ENCODE peak calls at places on chromosomes 6 and 20, in seven cellular contexts. R is Peyer's patch, U is GM12878, W is lower lobe of right lung, L is colonic mucosa, Y is HCT116, V is uterus. G is an unnamed sample.
A peak's percentile ranks its signal among the peaks of the same experiment; 100 is the strongest.

GRCh38 chr6:23368557-23368956 is 757.5 kb upstream of the NRSN1 start:
- DNase-seq in U (no peak), Y (no peak), R (no peak), W (no peak), V (no peak), L (no peak), G (no peak)

GRCh38 chr20:63973636-63974401 is 4.1 kb upstream of the ZNF512B start:
- DNase-seq in U (no peak), W (peak; percentile 93), R (peak; percentile 91), V (peak; percentile 89), Y (peak; percentile 62), L (peak; percentile 90), G (peak; percentile 98)

GRCh38 chr20:645318-646106 is 7.5 kb downstream of the SRXN1 start:
- DNase-seq in U (peak; percentile 25), R (peak; percentile 85), V (peak; percentile 59), Y (peak; percentile 41), W (peak; percentile 76), L (peak; percentile 75), G (peak; percentile 92)

GRCh38 chr6:45555981-45556771 is 178.4 kb upstream of the SUPT3H start:
- DNase-seq in V (peak; percentile 20), U (no peak), Y (no peak), R (no peak), W (no peak), L (no peak), G (no peak)

GRCh38 chr6:96520039-96520850 is 1.4 kb upstream of the UFL1 start:
- DNase-seq in Y (peak; percentile 86), L (peak; percentile 59), W (no peak), V (no peak), R (no peak), U (no peak), G (no peak)

GRCh38 chr6:47687432-47687831 is 10.9 kb upstream of the ADGRF4 start:
- DNase-seq in V (no peak), U (no peak), R (no peak), Y (no peak), L (no peak), W (no peak), G (no peak)

GRCh38 chr6:31187780-31188194 is 17.3 kb upstream of the POU5F1 start:
- DNase-seq in W (no peak), L (peak; percentile 65), V (no peak), Y (no peak), R (no peak), U (no peak), G (no peak)

GRCh38 chr6:125197795-125198269 is 44.3 kb downstream of the TPD52L1 start:
- DNase-seq in L (peak; percentile 85), Y (peak; percentile 49), V (peak; percentile 35), U (no peak), R (peak; percentile 72), W (peak; percentile 62), G (no peak)

GRCh38 chr6:72374864-72375263 is 247.0 kb upstream of the KCNQ5 start:
- DNase-seq in W (no peak), Y (no peak), U (no peak), V (no peak), L (no peak), R (no peak), G (no peak)

GRCh38 chr6:170147832-170148708 is 142.8 kb downstream of the DLL1 start:
- DNase-seq in Y (no peak), U (no peak), R (peak; percentile 54), V (no peak), W (peak; percentile 55), L (no peak), G (peak; percentile 76)

GRCh38 chr6:118280210-118280609 is 267.9 kb upstream of the PLN start:
- DNase-seq in L (no peak), U (peak; percentile 45), V (no peak), Y (no peak), R (no peak), W (no peak), G (no peak)

GRCh38 chr6:117317261-117317660 is 51.9 kb downstream of the VGLL2 start:
- DNase-seq in R (no peak), V (no peak), L (no peak), U (no peak), W (no peak), Y (peak; percentile 13), G (no peak)

GRCh38 chr6:141354191-141354950 is 778.4 kb upstream of the GJE1 start:
- DNase-seq in L (no peak), R (no peak), U (no peak), W (no peak), Y (peak; percentile 3), V (no peak), G (no peak)

GRCh38 chr20:33909331-33909921 is 84.3 kb upstream of the RALY start:
- DNase-seq in Y (peak; percentile 12), W (no peak), U (no peak), V (no peak), R (no peak), L (no peak), G (no peak)

GRCh38 chr6:163745566-163746400 is 331.3 kb downstream of the QKI start:
- DNase-seq in Y (no peak), L (no peak), U (no peak), R (no peak), V (no peak), W (no peak), G (no peak)

GRCh38 chr20:64077094-64077493 is 2.2 kb downstream of the RGS19 start:
- DNase-seq in R (no peak), Y (no peak), L (peak; percentile 50), V (no peak), W (peak; percentile 75), U (no peak), G (peak; percentile 92)

GRCh38 chr6:31826793-31827285 is 699 bp upstream of the HSPA1B start:
- DNase-seq in R (peak; percentile 87), Y (no peak), U (no peak), V (peak; percentile 90), L (peak; percentile 92), W (peak; percentile 91), G (peak; percentile 90)

GRCh38 chr20:53752583-53752970 is 158.9 kb upstream of the ZNF217 start:
- DNase-seq in U (no peak), Y (no peak), V (no peak), W (no peak), R (no peak), L (no peak), G (no peak)
- H3K4me1 ChIP-seq in U (peaks cover 64% of the 10 kb centered on the region), Y (peaks cover 43% of the 10 kb centered on the region), V (no peaks in the 10 kb centered on the region), W (peaks cover 29% of the 10 kb centered on the region), R (peaks cover 29% of the 10 kb centered on the region), L (peaks cover 16% of the 10 kb centered on the region), G (peaks cover 6% of the 10 kb centered on the region)

DNA sequence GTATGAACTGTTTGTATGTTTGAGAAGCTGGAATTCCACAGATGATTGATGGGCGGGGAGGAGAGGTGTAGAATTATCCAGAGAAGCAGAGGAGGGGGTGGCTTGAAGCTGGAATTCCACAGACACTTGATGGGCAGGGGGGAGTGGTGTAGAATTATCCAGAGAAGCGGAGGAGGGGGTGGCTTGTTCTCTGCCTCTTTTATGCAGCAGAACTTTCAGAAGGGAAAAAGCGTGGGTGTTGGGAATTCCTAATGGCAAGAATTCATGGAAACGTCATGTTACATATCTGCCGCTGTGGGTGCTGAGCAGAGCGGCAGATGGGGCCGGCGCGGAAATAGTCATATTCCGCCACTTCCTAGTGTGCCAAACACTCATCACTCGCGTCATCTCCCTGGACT is 167.9 kb upstream of the KCNG1 start:
- DNase-seq in R (no peak), L (no peak), U (no peak), W (no peak), V (no peak), Y (no peak), G (no peak)
- TF ChIP-seq CTCF in R (no peak), L (no peak), U (no peak), W (no peak), V (no peak), Y (no peak), G (no peak)

GRCh38 chr6:131792091-131792496 is 15.7 kb upstream of the ENPP1 start:
- DNase-seq in R (no peak), L (no peak), W (no peak), V (no peak), Y (no peak), U (no peak), G (no peak)

GRCh38 chr6:131787955-131788712 is 19.7 kb upstream of the ENPP1 start:
- DNase-seq in U (no peak), V (peak; percentile 36), L (peak; percentile 27), W (no peak), Y (no peak), R (no peak), G (no peak)

GRCh38 chr6:131784561-131784960 is 23.3 kb upstream of the ENPP1 start:
- DNase-seq in R (no peak), Y (no peak), L (no peak), W (no peak), U (no peak), V (no peak), G (no peak)

GRCh38 chr6:131787079-131787478 is 20.7 kb upstream of the ENPP1 start:
- DNase-seq in W (no peak), R (no peak), L (no peak), U (no peak), Y (no peak), V (no peak), G (no peak)

GRCh38 chr6:131789219-131789618 is 18.6 kb upstream of the ENPP1 start:
- DNase-seq in Y (no peak), L (no peak), R (no peak), U (no peak), V (no peak), W (no peak), G (no peak)
- H3K27ac ChIP-seq in Y (no peak overlapping the region), L (no peak overlapping the region), R (no peak overlapping the region), U (no peak overlapping the region), V (no peak overlapping the region), W (no peak overlapping the region), G (no peak overlapping the region)

DNA sequence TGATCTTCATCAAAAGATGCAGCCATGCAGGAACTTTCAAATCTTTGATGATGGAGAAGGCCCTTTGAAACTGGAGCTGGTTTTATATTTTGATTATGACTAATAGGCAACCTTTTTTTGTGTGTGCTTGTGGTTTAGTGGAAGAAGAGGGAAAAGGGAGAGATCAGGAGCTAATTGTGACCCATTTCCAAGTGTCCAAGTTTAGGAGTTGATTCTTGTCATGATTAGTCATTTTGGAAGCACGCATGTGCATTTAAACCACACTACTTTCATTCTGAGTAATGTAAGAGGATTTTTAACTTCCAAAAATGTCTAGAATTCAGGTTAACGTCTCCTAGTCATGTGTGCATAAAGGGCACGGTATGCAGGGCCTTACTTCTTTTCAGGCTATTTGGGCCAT is 3.5 kb downstream of the FOXO3 start:
- DNase-seq in L (no peak), V (no peak), Y (peak; percentile 76), W (no peak), U (no peak), R (no peak), G (no peak)
- H3K4me1 ChIP-seq in L (peaks cover 6% of the 10 kb centered on the region), V (peaks cover 8% of the 10 kb centered on the region), Y (peaks cover 43% of the 10 kb centered on the region), W (peaks cover 64% of the 10 kb centered on the region), U (peaks cover 28% of the 10 kb centered on the region), R (peaks cover 21% of the 10 kb centered on the region), G (peaks cover 32% of the 10 kb centered on the region)

GRCh38 chr20:2102585-2103453 is 1.2 kb downstream of the STK35 start:
- DNase-seq in Y (peak; percentile 76), U (no peak), W (peak; percentile 91), V (peak; percentile 84), R (peak; percentile 91), L (peak; percentile 87), G (peak; percentile 96)

GRCh38 chr20:2103454-2104153 is 2.0 kb downstream of the STK35 start:
- DNase-seq in L (peak; percentile 20), U (no peak), Y (no peak), R (no peak), W (no peak), V (no peak), G (no peak)

GRCh38 chr20:2104236-2104635 is 2.6 kb downstream of the STK35 start:
- DNase-seq in U (no peak), V (no peak), R (no peak), L (no peak), W (no peak), Y (no peak), G (no peak)

GRCh38 chr20:2101057-2101934 is at the start of gene STK35:
- DNase-seq in U (peak; percentile 13), W (no peak), V (peak; percentile 78), L (peak; percentile 83), Y (peak; percentile 37), R (no peak), G (peak; percentile 92)

GRCh38 chr20:2101935-2102584 is 433 bp downstream of the STK35 start:
- DNase-seq in V (peak; percentile 88), U (peak; percentile 66), Y (peak; percentile 91), L (peak; percentile 92), W (peak; percentile 94), R (peak; percentile 91), G (peak; percentile 92)
- TF ChIP-seq CTCF in V (no peak), U (no peak), Y (no peak), L (no peak), W (no peak), R (peak; percentile 29), G (no peak)